ENCODE peak calls at places on chromosomes 13 and 19, in seven cellular contexts. One of them, this sample, is unnamed.
A peak's percentile ranks its signal among the peaks of the same experiment; 100 is the strongest.

GRCh38 chr19:51470966-51471365 is 7.4 kb upstream of the CEACAM18 start:
- DNase-seq in IMR-90: no peak
- DNase-seq in astrocyte: no peak
- DNase-seq in cardiac muscle cell: peak; percentile 50
- DNase-seq in left ventricle myocardium inferior: no peak
- DNase-seq in mesenchymal stem cell: no peak
- DNase-seq in A549: no peak
- DNase-seq in this sample: no peak

GRCh38 chr13:108342369-108343289 is 73.1 kb downstream of the TNFSF13B start:
- DNase-seq in IMR-90: peak; percentile 35
- DNase-seq in astrocyte: peak; percentile 14
- DNase-seq in cardiac muscle cell: peak; percentile 42
- DNase-seq in left ventricle myocardium inferior: no peak
- DNase-seq in mesenchymal stem cell: peak; percentile 38
- DNase-seq in A549: peak; percentile 4
- DNase-seq in this sample: peak; percentile 58

GRCh38 chr13:97191143-97191542 is 31.0 kb upstream of the MBNL2 start:
- DNase-seq in IMR-90: no peak
- DNase-seq in astrocyte: no peak
- DNase-seq in cardiac muscle cell: no peak
- DNase-seq in left ventricle myocardium inferior: no peak
- DNase-seq in mesenchymal stem cell: no peak
- DNase-seq in A549: no peak
- DNase-seq in this sample: no peak

GRCh38 chr19:3722443-3723109 is 14.4 kb downstream of the TJP3 start:
- DNase-seq in IMR-90: no peak
- DNase-seq in astrocyte: no peak
- DNase-seq in cardiac muscle cell: no peak
- DNase-seq in left ventricle myocardium inferior: no peak
- DNase-seq in mesenchymal stem cell: no peak
- DNase-seq in A549: no peak
- DNase-seq in this sample: peak; percentile 74

GRCh38 chr19:6238256-6238642 is 41.5 kb downstream of the MLLT1 start:
- DNase-seq in IMR-90: no peak
- DNase-seq in astrocyte: peak; percentile 22
- DNase-seq in cardiac muscle cell: peak; percentile 74
- DNase-seq in left ventricle myocardium inferior: no peak
- DNase-seq in mesenchymal stem cell: no peak
- DNase-seq in A549: no peak
- DNase-seq in this sample: no peak

GRCh38 chr13:39049274-39049673 is 11.0 kb downstream of the NHLRC3 start:
- DNase-seq in IMR-90: no peak
- DNase-seq in astrocyte: no peak
- DNase-seq in cardiac muscle cell: no peak
- DNase-seq in left ventricle myocardium inferior: no peak
- DNase-seq in mesenchymal stem cell: no peak
- DNase-seq in A549: no peak
- DNase-seq in this sample: no peak

GRCh38 chr19:33311326-33311682 is 9.0 kb upstream of the CEBPA start:
- DNase-seq in IMR-90: no peak
- DNase-seq in astrocyte: no peak
- DNase-seq in cardiac muscle cell: no peak
- DNase-seq in left ventricle myocardium inferior: no peak
- DNase-seq in mesenchymal stem cell: no peak
- DNase-seq in A549: no peak
- DNase-seq in this sample: no peak

GRCh38 chr13:37109080-37109678 is 3.7 kb upstream of the CSNK1A1L start:
- DNase-seq in IMR-90: peak; percentile 62
- DNase-seq in astrocyte: peak; percentile 21
- DNase-seq in cardiac muscle cell: peak; percentile 74
- DNase-seq in left ventricle myocardium inferior: no peak
- DNase-seq in mesenchymal stem cell: peak; percentile 58
- DNase-seq in A549: no peak
- DNase-seq in this sample: peak; percentile 30

GRCh38 chr13:29038700-29039099 is 218.6 kb downstream of the MTUS2 start:
- DNase-seq in IMR-90: no peak
- DNase-seq in astrocyte: no peak
- DNase-seq in cardiac muscle cell: no peak
- DNase-seq in left ventricle myocardium inferior: no peak
- DNase-seq in mesenchymal stem cell: no peak
- DNase-seq in A549: no peak
- DNase-seq in this sample: no peak

GRCh38 chr13:88248393-88248792 is 577.2 kb downstream of the SLITRK5 start:
- DNase-seq in IMR-90: no peak
- DNase-seq in astrocyte: no peak
- DNase-seq in cardiac muscle cell: no peak
- DNase-seq in left ventricle myocardium inferior: no peak
- DNase-seq in mesenchymal stem cell: no peak
- DNase-seq in A549: no peak
- DNase-seq in this sample: peak; percentile 38

GRCh38 chr19:50460161-50460765 is 16.0 kb upstream of the EMC10 start:
- DNase-seq in IMR-90: peak; percentile 50
- DNase-seq in astrocyte: peak; percentile 56
- DNase-seq in cardiac muscle cell: peak; percentile 22
- DNase-seq in left ventricle myocardium inferior: no peak
- DNase-seq in mesenchymal stem cell: no peak
- DNase-seq in A549: peak; percentile 86
- DNase-seq in this sample: no peak

GRCh38 chr19:17860331-17860992 is 752 bp downstream of the RPL18A start:
- DNase-seq in IMR-90: no peak
- DNase-seq in astrocyte: no peak
- DNase-seq in cardiac muscle cell: no peak
- DNase-seq in left ventricle myocardium inferior: no peak
- DNase-seq in mesenchymal stem cell: no peak
- DNase-seq in A549: no peak
- DNase-seq in this sample: no peak

GRCh38 chr19:4913996-4914735 is 4.9 kb downstream of the UHRF1 start:
- DNase-seq in IMR-90: peak; percentile 18
- DNase-seq in astrocyte: peak; percentile 49
- DNase-seq in cardiac muscle cell: no peak
- DNase-seq in left ventricle myocardium inferior: no peak
- DNase-seq in mesenchymal stem cell: peak; percentile 32
- DNase-seq in A549: no peak
- DNase-seq in this sample: no peak

GRCh38 chr19:37654525-37654832 is 786 bp downstream of the ZFP30 start:
- DNase-seq in IMR-90: peak; percentile 26
- DNase-seq in astrocyte: peak; percentile 37
- DNase-seq in cardiac muscle cell: peak; percentile 45
- DNase-seq in left ventricle myocardium inferior: no peak
- DNase-seq in mesenchymal stem cell: peak; percentile 50
- DNase-seq in A549: peak; percentile 49
- DNase-seq in this sample: peak; percentile 74

GRCh38 chr13:101515504-101515903 is 63.0 kb downstream of the ITGBL1 start:
- DNase-seq in IMR-90: no peak
- DNase-seq in astrocyte: no peak
- DNase-seq in cardiac muscle cell: no peak
- DNase-seq in left ventricle myocardium inferior: no peak
- DNase-seq in mesenchymal stem cell: no peak
- DNase-seq in A549: no peak
- DNase-seq in this sample: no peak

GRCh38 chr13:114054269-114054668 is 78.2 kb downstream of the RASA3 start:
- DNase-seq in IMR-90: no peak
- DNase-seq in astrocyte: no peak
- DNase-seq in cardiac muscle cell: no peak
- DNase-seq in left ventricle myocardium inferior: no peak
- DNase-seq in mesenchymal stem cell: no peak
- DNase-seq in A549: no peak
- DNase-seq in this sample: no peak

GRCh38 chr19:11418518-11419506 is at the start of gene RGL3:
- DNase-seq in IMR-90: no peak
- DNase-seq in astrocyte: no peak
- DNase-seq in cardiac muscle cell: no peak
- DNase-seq in left ventricle myocardium inferior: peak; percentile 67
- DNase-seq in mesenchymal stem cell: no peak
- DNase-seq in A549: no peak
- DNase-seq in this sample: peak; percentile 67

GRCh38 chr19:869245-870177 is 10.0 kb downstream of the CFD start:
- DNase-seq in IMR-90: peak; percentile 96
- DNase-seq in astrocyte: peak; percentile 93
- DNase-seq in cardiac muscle cell: peak; percentile 96
- DNase-seq in left ventricle myocardium inferior: peak; percentile 66
- DNase-seq in mesenchymal stem cell: peak; percentile 94
- DNase-seq in A549: peak; percentile 66
- DNase-seq in this sample: no peak

GRCh38 chr19:872266-872951 is 12.9 kb downstream of the CFD start:
- DNase-seq in IMR-90: peak; percentile 38
- DNase-seq in astrocyte: peak; percentile 56
- DNase-seq in cardiac muscle cell: peak; percentile 89
- DNase-seq in left ventricle myocardium inferior: peak; percentile 75
- DNase-seq in mesenchymal stem cell: peak; percentile 65
- DNase-seq in A549: no peak
- DNase-seq in this sample: peak; percentile 85

GRCh38 chr19:871446-872265 is 12.2 kb downstream of the CFD start:
- DNase-seq in IMR-90: peak; percentile 31
- DNase-seq in astrocyte: peak; percentile 34
- DNase-seq in cardiac muscle cell: peak; percentile 56
- DNase-seq in left ventricle myocardium inferior: no peak
- DNase-seq in mesenchymal stem cell: peak; percentile 37
- DNase-seq in A549: no peak
- DNase-seq in this sample: peak; percentile 75

GRCh38 chr19:870314-870713 is 10.8 kb downstream of the CFD start:
- DNase-seq in IMR-90: no peak
- DNase-seq in astrocyte: no peak
- DNase-seq in cardiac muscle cell: no peak
- DNase-seq in left ventricle myocardium inferior: no peak
- DNase-seq in mesenchymal stem cell: no peak
- DNase-seq in A549: no peak
- DNase-seq in this sample: no peak

DNA sequence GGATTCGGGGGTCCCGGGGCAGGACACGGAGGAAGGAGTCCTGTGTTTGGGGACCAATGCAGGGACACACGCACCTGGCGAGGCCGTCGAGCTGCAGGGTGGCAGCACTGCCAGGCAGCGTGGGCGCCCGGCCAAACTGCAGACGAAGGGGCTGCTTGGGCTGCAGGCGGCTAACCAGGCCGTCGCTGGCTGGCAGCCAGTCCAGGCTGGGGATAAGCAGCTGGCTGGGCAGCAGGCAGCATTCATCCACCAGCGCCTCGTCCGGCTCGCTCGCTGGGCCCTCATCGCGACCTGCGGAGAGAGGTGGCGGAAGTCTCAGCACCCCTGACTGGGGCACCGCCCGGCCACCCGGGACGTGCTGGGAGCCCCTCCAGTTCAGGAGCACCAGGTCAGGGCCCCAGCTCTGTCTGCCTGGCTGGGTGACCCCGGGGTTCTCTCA is 11.5 kb downstream of the CFD start:
- DNase-seq in IMR-90: peak; percentile 32
- DNase-seq in astrocyte: peak; percentile 35
- DNase-seq in cardiac muscle cell: peak; percentile 50
- DNase-seq in left ventricle myocardium inferior: peak; percentile 80
- DNase-seq in mesenchymal stem cell: no peak
- DNase-seq in A549: no peak
- DNase-seq in this sample: no peak
- H3K27ac ChIP-seq in IMR-90: no peak overlapping the region
- H3K27ac ChIP-seq in astrocyte: no peak overlapping the region
- H3K27ac ChIP-seq in cardiac muscle cell: no peak overlapping the region
- H3K27ac ChIP-seq in left ventricle myocardium inferior: peak overlapping the region; percentile 56
- H3K27ac ChIP-seq in mesenchymal stem cell: no peak overlapping the region
- H3K27ac ChIP-seq in A549: peak overlapping the region; percentile 81
- H3K27ac ChIP-seq in this sample: peak overlapping the region; percentile 53

GRCh38 chr13:78909276-78909675 is 250.3 kb upstream of the OBI1 start:
- DNase-seq in IMR-90: no peak
- DNase-seq in astrocyte: no peak
- DNase-seq in cardiac muscle cell: no peak
- DNase-seq in left ventricle myocardium inferior: no peak
- DNase-seq in mesenchymal stem cell: no peak
- DNase-seq in A549: no peak
- DNase-seq in this sample: no peak
- H3K9me3 ChIP-seq in IMR-90: peaks cover 8% of the 10 kb centered on the region
- H3K9me3 ChIP-seq in astrocyte: peaks cover 2% of the 10 kb centered on the region
- H3K9me3 ChIP-seq in cardiac muscle cell: no peaks in the 10 kb centered on the region
- H3K9me3 ChIP-seq in left ventricle myocardium inferior: no peaks in the 10 kb centered on the region
- H3K9me3 ChIP-seq in mesenchymal stem cell: peaks cover 2% of the 10 kb centered on the region
- H3K9me3 ChIP-seq in A549: no peaks in the 10 kb centered on the region
- H3K9me3 ChIP-seq in this sample: no peaks in the 10 kb centered on the region

GRCh38 chr13:66859078-66859477 is 371.1 kb downstream of the PCDH9 start:
- DNase-seq in IMR-90: peak; percentile 1
- DNase-seq in astrocyte: no peak
- DNase-seq in cardiac muscle cell: no peak
- DNase-seq in left ventricle myocardium inferior: no peak
- DNase-seq in mesenchymal stem cell: no peak
- DNase-seq in A549: no peak
- DNase-seq in this sample: no peak

GRCh38 chr13:66859934-66860867 is 369.9 kb downstream of the PCDH9 start:
- DNase-seq in IMR-90: peak; percentile 2
- DNase-seq in astrocyte: no peak
- DNase-seq in cardiac muscle cell: no peak
- DNase-seq in left ventricle myocardium inferior: no peak
- DNase-seq in mesenchymal stem cell: peak; percentile 13
- DNase-seq in A549: no peak
- DNase-seq in this sample: no peak

GRCh38 chr13:66858163-66858562 is 372.0 kb downstream of the PCDH9 start:
- DNase-seq in IMR-90: no peak
- DNase-seq in astrocyte: no peak
- DNase-seq in cardiac muscle cell: no peak
- DNase-seq in left ventricle myocardium inferior: no peak
- DNase-seq in mesenchymal stem cell: no peak
- DNase-seq in A549: no peak
- DNase-seq in this sample: no peak

GRCh38 chr13:66864627-66865026 is 365.5 kb downstream of the PCDH9 start:
- DNase-seq in IMR-90: no peak
- DNase-seq in astrocyte: no peak
- DNase-seq in cardiac muscle cell: no peak
- DNase-seq in left ventricle myocardium inferior: no peak
- DNase-seq in mesenchymal stem cell: no peak
- DNase-seq in A549: no peak
- DNase-seq in this sample: no peak

GRCh38 chr13:66860868-66861447 is 369.2 kb downstream of the PCDH9 start:
- DNase-seq in IMR-90: no peak
- DNase-seq in astrocyte: no peak
- DNase-seq in cardiac muscle cell: no peak
- DNase-seq in left ventricle myocardium inferior: no peak
- DNase-seq in mesenchymal stem cell: peak; percentile 8
- DNase-seq in A549: no peak
- DNase-seq in this sample: no peak
- H3K27ac ChIP-seq in IMR-90: no peak overlapping the region
- H3K27ac ChIP-seq in astrocyte: no peak overlapping the region
- H3K27ac ChIP-seq in cardiac muscle cell: peak overlapping the region; percentile 53
- H3K27ac ChIP-seq in left ventricle myocardium inferior: no peak overlapping the region
- H3K27ac ChIP-seq in mesenchymal stem cell: no peak overlapping the region
- H3K27ac ChIP-seq in A549: no peak overlapping the region
- H3K27ac ChIP-seq in this sample: no peak overlapping the region

DNA sequence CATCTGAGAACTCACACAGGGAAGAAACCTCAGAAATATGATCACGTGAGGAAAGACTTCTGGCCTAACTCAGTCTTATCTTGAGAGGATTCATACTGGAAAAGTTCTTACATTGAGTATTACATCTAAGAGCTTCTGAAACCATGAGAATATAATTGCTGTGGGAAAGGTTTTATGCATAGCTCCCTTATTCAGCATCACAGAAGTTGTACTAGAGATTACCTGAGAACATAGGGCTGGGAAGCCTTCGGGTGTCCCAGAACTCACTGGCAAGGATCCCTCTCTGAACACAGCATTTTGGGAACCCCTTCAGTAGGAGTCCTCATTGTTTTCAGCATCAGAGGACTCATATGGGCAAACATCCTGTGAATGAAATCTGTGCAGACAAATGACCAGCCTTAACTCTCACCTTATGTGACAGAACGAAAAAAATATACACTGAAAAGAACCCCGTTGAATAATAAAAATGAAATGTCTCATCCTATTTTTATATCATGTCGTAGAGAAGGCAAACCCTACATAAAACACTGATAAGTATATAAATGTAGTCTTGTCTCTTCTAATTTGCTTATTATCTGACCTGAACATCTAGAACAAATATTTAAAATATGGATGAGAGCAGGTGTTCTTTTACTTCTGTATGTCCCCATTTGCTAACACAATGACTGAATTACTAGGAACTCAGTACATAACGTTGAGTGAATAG is 14.2 kb downstream of the ZNF274 start:
- DNase-seq in IMR-90: peak; percentile 13
- DNase-seq in astrocyte: peak; percentile 38
- DNase-seq in cardiac muscle cell: peak; percentile 30
- DNase-seq in left ventricle myocardium inferior: no peak
- DNase-seq in mesenchymal stem cell: peak; percentile 56
- DNase-seq in A549: no peak
- DNase-seq in this sample: no peak
- H3K9me3 ChIP-seq in IMR-90: peaks cover 88% of the 10 kb centered on the region
- H3K9me3 ChIP-seq in astrocyte: peaks cover 83% of the 10 kb centered on the region
- H3K9me3 ChIP-seq in cardiac muscle cell: peaks cover 23% of the 10 kb centered on the region
- H3K9me3 ChIP-seq in left ventricle myocardium inferior: peaks cover 100% of the 10 kb centered on the region
- H3K9me3 ChIP-seq in mesenchymal stem cell: peaks cover 96% of the 10 kb centered on the region
- H3K9me3 ChIP-seq in A549: peaks cover 97% of the 10 kb centered on the region
- H3K9me3 ChIP-seq in this sample: peaks cover 80% of the 10 kb centered on the region

This sample was measured in neural progenitor cell.